ENCODE peak calls at places on chromosomes 5 and 9, in six cellular contexts. One of them, this sample, is unnamed. For H3K36me3, the result is how much of the 10 kb centered on the place peaks cover.

GRCh38 chr9:115034801-115035200 is 83.2 kb downstream of the TNC start:
- DNase-seq in psoas muscle: no peak
- DNase-seq in lower lobe of right lung: no peak
- DNase-seq in heart right ventricle: no peak
- DNase-seq in adipocyte: peak
- DNase-seq in fibroblast of lung: peak
- DNase-seq in this sample: no peak

GRCh38 chr5:98365126-98365525 is 408.3 kb upstream of the RGMB start:
- DNase-seq in lower lobe of right lung: no peak
- DNase-seq in adipocyte: no peak
- DNase-seq in psoas muscle: no peak
- DNase-seq in heart right ventricle: no peak
- DNase-seq in fibroblast of lung: peak
- DNase-seq in this sample: no peak

GRCh38 chr5:92864591-92864990 is 716.4 kb downstream of the NR2F1-AS1 start:
- DNase-seq in psoas muscle: no peak
- DNase-seq in fibroblast of lung: no peak
- DNase-seq in heart right ventricle: no peak
- DNase-seq in adipocyte: no peak
- DNase-seq in lower lobe of right lung: no peak
- DNase-seq in this sample: no peak

GRCh38 chr9:94993821-94994165 is 267.3 kb downstream of the AOPEP start:
- DNase-seq in heart right ventricle: no peak
- DNase-seq in lower lobe of right lung: no peak
- DNase-seq in fibroblast of lung: no peak
- DNase-seq in psoas muscle: no peak
- DNase-seq in adipocyte: no peak
- DNase-seq in this sample: no peak

GRCh38 chr5:14445581-14446290 is 135.9 kb upstream of the OTULINL start:
- DNase-seq in psoas muscle: no peak
- DNase-seq in fibroblast of lung: no peak
- DNase-seq in lower lobe of right lung: no peak
- DNase-seq in heart right ventricle: no peak
- DNase-seq in adipocyte: peak
- DNase-seq in this sample: no peak

GRCh38 chr9:127181595-127182190 is 59.3 kb upstream of the ANGPTL2 start:
- DNase-seq in adipocyte: no peak
- DNase-seq in heart right ventricle: no peak
- DNase-seq in fibroblast of lung: no peak
- DNase-seq in psoas muscle: peak
- DNase-seq in lower lobe of right lung: no peak
- DNase-seq in this sample: no peak

GRCh38 chr5:35129921-35130485 is 82.3 kb upstream of the AGXT2 start:
- DNase-seq in lower lobe of right lung: no peak
- DNase-seq in adipocyte: peak
- DNase-seq in heart right ventricle: no peak
- DNase-seq in fibroblast of lung: peak
- DNase-seq in psoas muscle: no peak
- DNase-seq in this sample: no peak

GRCh38 chr9:95264954-95265615 is 52.4 kb downstream of the FANCC start:
- DNase-seq in heart right ventricle: no peak
- DNase-seq in psoas muscle: no peak
- DNase-seq in adipocyte: peak
- DNase-seq in lower lobe of right lung: no peak
- DNase-seq in fibroblast of lung: peak
- DNase-seq in this sample: no peak

DNA sequence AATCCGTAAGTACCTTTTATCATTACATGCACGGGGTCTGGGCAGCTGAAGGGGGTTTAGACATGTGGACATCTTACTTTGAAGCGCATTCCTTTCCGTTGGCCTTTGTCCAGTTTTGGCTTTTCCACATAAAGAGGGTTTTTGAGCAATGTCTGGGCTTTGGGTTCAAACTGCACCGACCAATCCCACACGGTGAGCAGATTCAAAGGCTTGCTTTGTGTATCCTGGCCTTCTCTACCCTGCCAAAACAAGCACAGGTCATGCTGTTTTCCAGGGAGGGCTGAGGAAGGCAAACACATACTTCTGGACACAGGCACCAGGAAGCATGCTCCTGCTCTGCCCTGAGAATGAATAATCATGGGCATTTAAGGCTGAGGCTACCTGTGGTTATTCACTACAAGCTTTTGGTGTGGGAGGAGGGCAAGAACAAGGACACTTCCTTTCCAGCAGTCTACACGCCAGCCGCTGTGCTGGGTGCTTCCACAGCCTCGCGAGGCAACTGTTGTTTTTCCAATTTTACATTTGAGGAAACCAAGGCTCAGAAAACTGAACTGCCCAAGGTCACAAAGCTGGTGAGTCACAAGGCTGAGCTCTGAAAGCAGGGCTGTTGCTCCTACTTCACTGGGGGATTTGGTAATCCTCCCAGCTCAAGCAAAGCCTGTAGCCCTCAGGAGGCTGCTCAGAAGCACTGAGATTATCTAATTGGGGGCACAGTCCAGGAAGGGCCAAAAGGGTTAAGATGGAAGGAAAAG is 59.8 kb upstream of the GOLPH3 start:
- DNase-seq in adipocyte: peak
- DNase-seq in heart right ventricle: no peak
- DNase-seq in fibroblast of lung: peak
- DNase-seq in psoas muscle: no peak
- DNase-seq in lower lobe of right lung: no peak
- DNase-seq in this sample: no peak
- H3K36me3 ChIP-seq in adipocyte: under half
- H3K36me3 ChIP-seq in heart right ventricle: under half
- H3K36me3 ChIP-seq in fibroblast of lung: under half
- H3K36me3 ChIP-seq in psoas muscle: under half
- H3K36me3 ChIP-seq in lower lobe of right lung: half or more
- H3K36me3 ChIP-seq in this sample: half or more

GRCh38 chr5:151255621-151256286 is 2.8 kb downstream of the GM2A start:
- DNase-seq in adipocyte: no peak
- DNase-seq in fibroblast of lung: no peak
- DNase-seq in heart right ventricle: no peak
- DNase-seq in lower lobe of right lung: no peak
- DNase-seq in psoas muscle: no peak
- DNase-seq in this sample: no peak
- H3K4me3 ChIP-seq in adipocyte: no peak
- H3K4me3 ChIP-seq in fibroblast of lung: no peak
- H3K4me3 ChIP-seq in heart right ventricle: no peak
- H3K4me3 ChIP-seq in lower lobe of right lung: no peak
- H3K4me3 ChIP-seq in psoas muscle: no peak
- H3K4me3 ChIP-seq in this sample: no peak

GRCh38 chr5:90518666-90519065 is 10.7 kb downstream of the LYSMD3 start:
- DNase-seq in lower lobe of right lung: no peak
- DNase-seq in fibroblast of lung: no peak
- DNase-seq in adipocyte: no peak
- DNase-seq in heart right ventricle: no peak
- DNase-seq in psoas muscle: no peak
- DNase-seq in this sample: no peak
- H3K36me3 ChIP-seq in lower lobe of right lung: half or more
- H3K36me3 ChIP-seq in fibroblast of lung: under half
- H3K36me3 ChIP-seq in adipocyte: half or more
- H3K36me3 ChIP-seq in heart right ventricle: under half
- H3K36me3 ChIP-seq in psoas muscle: under half
- H3K36me3 ChIP-seq in this sample: under half

GRCh38 chr5:176596689-176597416 is 13.1 kb downstream of the GPRIN1 start:
- DNase-seq in adipocyte: no peak
- DNase-seq in psoas muscle: no peak
- DNase-seq in fibroblast of lung: peak
- DNase-seq in lower lobe of right lung: no peak
- DNase-seq in heart right ventricle: no peak
- DNase-seq in this sample: no peak
- H3K4me3 ChIP-seq in adipocyte: peak
- H3K4me3 ChIP-seq in psoas muscle: peak
- H3K4me3 ChIP-seq in fibroblast of lung: no peak
- H3K4me3 ChIP-seq in lower lobe of right lung: peak
- H3K4me3 ChIP-seq in heart right ventricle: peak
- H3K4me3 ChIP-seq in this sample: peak

This sample was measured in right atrium auricular region.